ENCODE peak calls at places on chromosomes 2 and 18, in four cellular contexts. Y is HepG2, J is H1, F is SK-N-SH. I is an unnamed sample.

GRCh38 chr2:23941644-23942043 is 1.4 kb downstream of the UBXN2A start:
- DNase-seq in Y (no peak), F (no peak), J (no peak), I (no peak)

GRCh38 chr2:63834401-63834800 is 7.3 kb upstream of the UGP2 start:
- DNase-seq in F (peak), J (no peak), Y (no peak), I (no peak)

GRCh38 chr2:74374509-74375205 is 5.5 kb downstream of the DCTN1 start:
- DNase-seq in F (peak), J (peak), Y (no peak), I (no peak)

GRCh38 chr2:3326871-3327270 is 50.7 kb downstream of the EIPR1 start:
- DNase-seq in J (no peak), F (no peak), Y (no peak), I (no peak)

GRCh38 chr2:40160730-40161129 is 291.2 kb downstream of the SLC8A1 start:
- DNase-seq in F (no peak), J (no peak), Y (no peak), I (no peak)

GRCh38 chr18:5527603-5528002 is 16.2 kb downstream of the EPB41L3 start:
- DNase-seq in Y (no peak), J (no peak), F (no peak), I (no peak)

GRCh38 chr2:237885171-237885930 is 25.9 kb downstream of the RAMP1 start:
- DNase-seq in F (peak), J (no peak), Y (no peak), I (no peak)

GRCh38 chr18:70004698-70005097 is 57.0 kb upstream of the CD226 start:
- DNase-seq in Y (no peak), F (no peak), J (no peak), I (no peak)

GRCh38 chr2:240506406-240507059 is 51.3 kb downstream of the ANKMY1 start:
- DNase-seq in Y (no peak), F (peak), J (no peak), I (no peak)

GRCh38 chr2:72173640-72174321 is 26.1 kb upstream of the CYP26B1 start:
- DNase-seq in F (peak), Y (no peak), J (no peak), I (no peak)

GRCh38 chr2:229731916-229732315 is 17.6 kb upstream of the DNER start:
- DNase-seq in F (no peak), Y (no peak), J (no peak), I (no peak)

GRCh38 chr2:56522605-56523089 is 338.9 kb downstream of the CCDC85A start:
- DNase-seq in Y (no peak), F (no peak), J (no peak), I (no peak)

GRCh38 chr2:159879061-159879604 is 81.1 kb upstream of the CD302 start:
- DNase-seq in Y (no peak), F (no peak), J (no peak), I (peak)

GRCh38 chr2:2823061-2823753 is 492.1 kb upstream of the MYT1L start:
- DNase-seq in J (no peak), Y (no peak), F (peak), I (no peak)

GRCh38 chr18:22391571-22392359 is 25.9 kb downstream of the CTAGE1 start:
- DNase-seq in Y (no peak), J (no peak), F (peak), I (no peak)

GRCh38 chr2:227642691-227643090 is 23.9 kb upstream of the SCYGR5 start:
- DNase-seq in J (no peak), F (no peak), Y (peak), I (no peak)

GRCh38 chr2:16725549-16725948 is 59.9 kb upstream of the CYRIA start:
- DNase-seq in J (no peak), F (no peak), Y (no peak), I (no peak)

GRCh38 chr2:42928692-42929576 is 136.6 kb upstream of the HAAO start:
- DNase-seq in J (no peak), F (peak), Y (peak), I (no peak)

GRCh38 chr18:80109676-80110078 is 615 bp downstream of the ADNP2 start:
- DNase-seq in J (no peak), F (peak), Y (no peak), I (no peak)

GRCh38 chr18:74533666-74534065 is 634 bp upstream of the CNDP1 start:
- DNase-seq in Y (no peak), J (no peak), F (no peak), I (no peak)

GRCh38 chr2:133561045-133561852 is 7.0 kb downstream of the NCKAP5 start:
- DNase-seq in J (no peak), F (peak), Y (peak), I (no peak)

GRCh38 chr2:114068438-114068837 is 178.5 kb downstream of the ACTR3 start:
- DNase-seq in Y (no peak), F (no peak), J (no peak), I (no peak)

GRCh38 chr2:76268928-76269327 is 558.2 kb upstream of the GCFC2 start:
- DNase-seq in Y (no peak), F (peak), J (no peak), I (no peak)

GRCh38 chr2:62733546-62733945 is 28.0 kb downstream of the EHBP1 start:
- DNase-seq in Y (no peak), J (no peak), F (no peak), I (no peak)

GRCh38 chr2:138637686-138638085 is 136.1 kb downstream of the SPOPL start:
- DNase-seq in J (no peak), F (no peak), Y (no peak), I (no peak)

DNA sequence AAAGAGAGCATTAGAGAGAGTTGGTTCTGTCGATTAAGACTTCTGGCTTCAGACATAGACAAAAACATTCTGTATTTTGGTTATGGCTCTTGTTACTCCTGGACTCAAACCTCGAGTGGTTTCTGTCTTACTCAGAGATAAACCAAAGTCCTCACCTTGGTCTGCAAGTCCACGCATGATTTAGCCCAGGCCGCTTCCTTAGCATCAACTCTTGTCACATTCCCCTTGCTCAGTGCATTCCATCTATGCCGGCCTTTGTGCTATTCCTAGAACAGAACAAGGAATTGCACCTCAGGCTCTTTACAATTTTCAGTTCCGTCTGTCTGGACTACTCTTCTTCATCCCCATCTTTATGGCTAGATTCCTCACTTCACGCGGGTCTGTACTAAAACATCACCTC is 138.9 kb downstream of the NXPH2 start:
- DNase-seq in Y (no peak), J (no peak), F (no peak), I (no peak)
- TF ChIP-seq TCF12 in Y (no peak), J (no peak), F (no peak), I (no peak)

GRCh38 chr2:191245046-191245868 is at the start of gene MYO1B:
- DNase-seq in J (peak), F (peak), Y (peak), I (no peak)
- TF ChIP-seq TCF12 in J (no peak), F (no peak), Y (peak), I (no peak)

DNA sequence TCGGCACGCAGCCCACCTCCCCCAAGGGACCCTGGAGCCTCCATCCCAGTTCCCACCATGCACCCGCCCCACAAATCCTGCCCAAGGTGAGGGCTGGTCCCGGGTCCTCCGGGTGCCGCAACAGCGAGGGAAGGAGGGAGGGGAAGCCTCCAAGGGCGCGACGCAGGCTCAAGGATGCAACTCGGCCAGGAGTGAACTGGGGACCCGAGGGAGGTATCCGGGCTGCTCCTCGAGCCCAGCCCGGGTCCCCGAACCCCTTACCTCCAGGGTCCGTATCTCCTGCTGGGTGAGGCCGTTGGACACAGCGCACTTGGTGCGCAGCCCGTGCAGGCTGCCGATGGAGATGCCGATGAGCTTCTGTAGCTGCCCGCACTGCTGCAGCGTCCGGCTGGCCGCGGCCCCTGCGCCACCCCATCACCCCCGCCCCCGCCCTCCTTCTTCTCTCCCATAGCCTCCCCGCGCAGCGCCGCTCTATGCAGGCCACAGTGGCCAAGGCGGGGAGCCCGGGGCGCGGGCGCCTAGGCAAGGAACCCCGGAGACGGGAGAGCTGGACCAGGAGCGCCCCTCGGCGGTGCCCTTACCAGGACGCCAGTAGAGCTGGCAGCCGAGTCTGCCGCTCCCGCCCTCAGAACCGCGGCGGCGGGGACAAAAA is 124.1 kb downstream of the ANKRD30BL start:
- DNase-seq in F (peak), Y (no peak), J (peak), I (no peak)
- TF ChIP-seq TCF12 in F (no peak), Y (no peak), J (no peak), I (no peak)

DNA sequence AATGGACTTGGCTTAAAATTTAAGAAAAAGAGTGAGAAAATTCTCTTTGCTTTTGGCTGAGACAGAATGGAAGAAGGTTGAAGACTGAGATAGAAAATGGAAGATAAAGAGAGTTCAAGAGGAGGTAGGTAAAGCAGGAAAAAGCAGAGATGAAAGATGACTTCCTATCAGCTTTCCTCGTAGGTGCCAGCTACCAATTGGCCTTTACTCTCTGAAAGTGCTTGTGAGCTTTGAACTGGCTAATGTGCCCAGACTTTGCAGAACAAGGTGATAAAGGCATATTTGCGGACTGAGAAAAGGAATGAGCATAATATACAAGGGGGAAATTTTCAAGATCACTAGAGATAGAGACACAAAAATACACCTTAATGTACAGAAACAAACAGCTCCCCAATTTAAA is 54.7 kb upstream of the UBE2E3 start:
- DNase-seq in Y (no peak), F (no peak), J (no peak), I (no peak)
- TF ChIP-seq TCF12 in Y (no peak), F (no peak), J (no peak), I (no peak)

GRCh38 chr2:154375625-154376020 is 322.9 kb upstream of the KCNJ3 start:
- DNase-seq in F (peak), Y (peak), J (no peak), I (no peak)
- TF ChIP-seq TCF12 in F (no peak), Y (no peak), J (no peak), I (no peak)